ENCODE peak calls at places on chromosomes 2 and 18, in eight cellular contexts. P, I, Z, W, N, R, G and O are unnamed samples.

GRCh38 chr2:209578394-209579006 is 154.7 kb downstream of the MAP2 start:
- DNase-seq in Z (no peak), P (no peak), I (no peak), W (no peak), G (no peak), R (no peak), N (peak; percentile 10), O (no peak)

GRCh38 chr2:72204156-72204781 is 56.6 kb upstream of the CYP26B1 start:
- DNase-seq in N (no peak), R (no peak), Z (no peak), P (no peak), G (no peak), W (no peak), I (no peak), O (no peak)

GRCh38 chr2:170121689-170122088 is 56.3 kb upstream of the MYO3B start:
- DNase-seq in N (no peak), I (no peak), Z (no peak), R (no peak), G (no peak), P (no peak), W (no peak), O (no peak)

GRCh38 chr18:28468903-28469302 is 292.0 kb upstream of the CDH2 start:
- DNase-seq in G (no peak), N (no peak), I (no peak), Z (no peak), P (no peak), R (no peak), W (no peak), O (no peak)

GRCh38 chr2:67489396-67489795 is 92.3 kb downstream of the ETAA1 start:
- DNase-seq in I (no peak), P (no peak), Z (no peak), N (no peak), W (no peak), G (no peak), R (no peak), O (peak; percentile 18)

GRCh38 chr2:239814917-239815637 is 210.1 kb downstream of the NDUFA10 start:
- DNase-seq in G (no peak), P (no peak), W (no peak), I (no peak), R (no peak), Z (no peak), N (no peak), O (no peak)

GRCh38 chr2:199273043-199273647 is 184.6 kb downstream of the SATB2 start:
- DNase-seq in I (no peak), G (no peak), P (peak; percentile 59), Z (no peak), N (no peak), W (no peak), R (no peak), O (no peak)

GRCh38 chr2:159795781-159796667 is 2.0 kb downstream of the CD302 start:
- DNase-seq in W (no peak), I (no peak), N (no peak), P (no peak), Z (no peak), G (no peak), R (no peak), O (no peak)

GRCh38 chr2:181138816-181139215 is 158.4 kb downstream of the UBE2E3 start:
- DNase-seq in R (no peak), Z (no peak), N (no peak), W (no peak), I (no peak), P (no peak), G (no peak), O (no peak)